ENCODE peak calls at places on chromosomes 13 and 19, in nine cellular contexts. T, M, Y, W, X, P, J, G and I are unnamed samples. For H3K27me3, the result is how much of the 10 kb centered on the place peaks cover.

GRCh38 chr13:41344358-41344757 is 33.3 kb downstream of the NAA16 start:
- DNase-seq in T (no peak), M (no peak), Y (no peak), W (no peak), X (no peak), P (no peak), J (no peak), G (no peak), I (no peak)

GRCh38 chr19:49933643-49934042 is 4.3 kb upstream of the NUP62 start:
- DNase-seq in T (no peak), M (no peak), Y (no peak), W (no peak), X (no peak), P (no peak), J (no peak), G (no peak), I (no peak)

GRCh38 chr19:29620931-29621351 is 14.9 kb downstream of the POP4 start:
- DNase-seq in T (no peak), M (no peak), Y (peak), W (no peak), X (no peak), P (no peak), J (no peak), G (peak), I (no peak)

GRCh38 chr13:26508885-26509284 is 48.6 kb upstream of the WASF3 start:
- DNase-seq in T (peak), M (no peak), Y (peak), W (peak), X (peak), P (peak), J (no peak), G (no peak), I (peak)

GRCh38 chr13:42119091-42119490 is 70.6 kb downstream of the DGKH start:
- DNase-seq in T (no peak), M (no peak), Y (no peak), W (no peak), X (no peak), P (no peak), J (no peak), G (no peak), I (no peak)

GRCh38 chr13:26867451-26868067 is 107.0 kb upstream of the GPR12 start:
- DNase-seq in T (peak), M (no peak), Y (no peak), W (no peak), X (peak), P (no peak), J (peak), G (no peak), I (no peak)

GRCh38 chr13:112435973-112436372 is 59.8 kb downstream of the SPACA7 start:
- DNase-seq in T (no peak), M (no peak), Y (no peak), W (no peak), X (no peak), P (no peak), J (no peak), G (no peak), I (no peak)

GRCh38 chr19:47006496-47006895 is 13.1 kb upstream of the NPAS1 start:
- DNase-seq in T (no peak), M (no peak), Y (no peak), W (no peak), X (no peak), P (no peak), J (no peak), G (no peak), I (no peak)

GRCh38 chr19:23283925-23284324 is 33.7 kb upstream of the ZNF724 start:
- DNase-seq in T (peak), M (no peak), Y (peak), W (peak), X (peak), P (no peak), J (peak), G (peak), I (peak)

GRCh38 chr13:33494596-33495214 is 209.2 kb upstream of the STARD13 start:
- DNase-seq in T (peak), M (no peak), Y (no peak), W (no peak), X (peak), P (peak), J (no peak), G (no peak), I (peak)

DNA sequence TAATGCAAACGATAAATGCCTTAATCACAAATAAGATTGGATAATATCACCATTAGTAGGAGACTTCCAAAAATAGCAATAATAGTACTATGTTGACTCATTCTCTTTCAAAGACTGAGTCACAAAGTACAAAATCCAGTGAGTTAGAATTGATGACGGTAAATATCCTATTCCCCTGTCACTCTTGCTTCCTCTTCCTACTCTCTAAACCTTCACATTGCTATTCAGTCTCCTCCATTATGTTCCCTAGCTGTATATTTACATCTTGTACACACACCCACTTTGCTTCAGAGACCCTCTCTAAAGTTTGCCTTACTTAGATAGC is 26.3 kb upstream of the INTS6 start:
- DNase-seq in T (peak), M (no peak), Y (no peak), W (no peak), X (peak), P (no peak), J (no peak), G (no peak), I (no peak)
- H3K27ac ChIP-seq in T (no peak), M (no peak), Y (no peak), W (no peak), X (peak), P (no peak), J (no peak), G (no peak), I (no peak)

DNA sequence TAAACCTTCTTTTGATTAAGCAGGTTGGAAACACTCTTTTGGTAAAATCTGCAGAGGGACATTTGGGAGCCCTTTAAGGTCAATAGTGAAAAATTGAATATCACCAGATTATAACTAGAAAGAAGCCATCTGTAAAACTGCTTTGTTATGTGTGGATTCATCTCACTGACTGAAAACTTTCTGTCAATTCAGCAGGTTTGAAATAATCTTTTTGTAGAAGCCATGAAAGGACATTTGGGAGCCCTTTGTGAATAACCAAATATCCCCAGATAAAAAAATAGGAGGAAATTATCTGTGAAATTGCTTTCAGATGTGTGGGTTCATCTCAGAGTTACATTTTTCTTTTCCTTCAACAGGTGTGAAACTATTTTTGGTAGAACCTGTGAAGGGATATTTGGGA is 1690.7 kb downstream of the UQCRFS1 start:
- DNase-seq in T (no peak), M (no peak), Y (no peak), W (no peak), X (no peak), P (no peak), J (no peak), G (no peak), I (no peak)
- H3K27me3 ChIP-seq in T (under half), M (under half), Y (under half), W (under half), X (under half), P (under half), J (under half), G (under half), I (under half)

GRCh38 chr19:15862444-15862843 is 35.4 kb downstream of the CYP4F2 start:
- DNase-seq in T (no peak), M (no peak), Y (no peak), W (no peak), X (no peak), P (no peak), J (no peak), G (no peak), I (no peak)

GRCh38 chr19:15860522-15860921 is 37.4 kb downstream of the CYP4F2 start:
- DNase-seq in T (no peak), M (no peak), Y (no peak), W (no peak), X (no peak), P (no peak), J (no peak), G (no peak), I (no peak)

GRCh38 chr19:15864824-15865223 is 33.0 kb downstream of the CYP4F2 start:
- DNase-seq in T (no peak), M (no peak), Y (no peak), W (no peak), X (no peak), P (no peak), J (no peak), G (no peak), I (no peak)

GRCh38 chr19:15863272-15863671 is 34.6 kb downstream of the CYP4F2 start:
- DNase-seq in T (no peak), M (no peak), Y (no peak), W (no peak), X (no peak), P (no peak), J (no peak), G (no peak), I (no peak)

DNA sequence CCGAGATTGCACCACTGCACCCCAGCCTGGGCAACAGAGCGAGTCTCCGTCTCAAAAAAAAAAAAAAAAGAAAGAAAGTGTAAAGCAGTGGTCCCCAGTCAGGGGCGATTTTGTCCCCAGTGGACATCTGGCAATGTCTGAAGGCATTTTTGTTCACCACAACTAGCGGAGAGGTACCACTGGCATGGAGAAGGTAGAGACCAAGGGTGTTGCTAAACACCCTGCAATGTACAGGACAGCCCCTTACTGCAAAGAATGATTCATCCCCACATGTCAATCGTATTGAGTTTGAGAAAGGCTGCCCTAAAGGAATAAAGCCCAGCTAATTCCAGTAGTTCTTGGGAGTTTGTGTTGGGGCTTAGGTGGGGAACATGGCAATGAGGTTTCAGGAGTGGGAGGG is 38.7 kb downstream of the CYP4F2 start:
- DNase-seq in T (no peak), M (no peak), Y (no peak), W (no peak), X (no peak), P (no peak), J (no peak), G (no peak), I (no peak)
- H3K4me3 ChIP-seq in T (no peak), M (no peak), Y (no peak), W (no peak), X (no peak), P (no peak), J (no peak), G (no peak), I (no peak)

GRCh38 chr19:42121036-42121621 is 11.1 kb downstream of the POU2F2 start:
- DNase-seq in T (no peak), M (no peak), Y (no peak), W (no peak), X (no peak), P (no peak), J (no peak), G (no peak), I (no peak)
- H3K27ac ChIP-seq in T (no peak), M (no peak), Y (peak), W (no peak), X (peak), P (peak), J (no peak), G (no peak), I (no peak)

GRCh38 chr13:28498481-28499115 is 3.7 kb upstream of the FLT1 start:
- DNase-seq in T (no peak), M (no peak), Y (no peak), W (no peak), X (no peak), P (no peak), J (no peak), G (no peak), I (no peak)

GRCh38 chr13:28494861-28495585 is at the start of gene FLT1:
- DNase-seq in T (peak), M (peak), Y (no peak), W (peak), X (peak), P (no peak), J (peak), G (peak), I (peak)

GRCh38 chr13:28499579-28499978 is 4.7 kb upstream of the FLT1 start:
- DNase-seq in T (no peak), M (no peak), Y (no peak), W (no peak), X (no peak), P (no peak), J (no peak), G (no peak), I (no peak)

GRCh38 chr13:28495586-28496564 is 947 bp upstream of the FLT1 start:
- DNase-seq in T (no peak), M (peak), Y (no peak), W (no peak), X (no peak), P (no peak), J (no peak), G (no peak), I (no peak)

GRCh38 chr13:28497143-28497876 is 2.4 kb upstream of the FLT1 start:
- DNase-seq in T (peak), M (no peak), Y (no peak), W (no peak), X (no peak), P (no peak), J (no peak), G (no peak), I (no peak)
- H3K27me3 ChIP-seq in T (under half), M (under half), Y (half or more), W (under half), X (half or more), P (under half), J (under half), G (under half), I (under half)

GRCh38 chr19:57907394-57907793 is 9.0 kb downstream of the ZNF417 start:
- DNase-seq in T (no peak), M (no peak), Y (no peak), W (no peak), X (no peak), P (no peak), J (no peak), G (no peak), I (no peak)
- H3K4me3 ChIP-seq in T (no peak), M (no peak), Y (no peak), W (no peak), X (no peak), P (no peak), J (no peak), G (no peak), I (no peak)

GRCh38 chr13:75485286-75486062 is 3.5 kb upstream of the TBC1D4 start:
- DNase-seq in T (peak), M (no peak), Y (no peak), W (no peak), X (peak), P (no peak), J (no peak), G (no peak), I (no peak)

GRCh38 chr13:75480691-75481175 is 1.2 kb downstream of the TBC1D4 start:
- DNase-seq in T (peak), M (peak), Y (peak), W (peak), X (peak), P (no peak), J (peak), G (peak), I (peak)

GRCh38 chr13:75482070-75482819 is at the start of gene TBC1D4:
- DNase-seq in T (peak), M (peak), Y (peak), W (peak), X (peak), P (peak), J (peak), G (peak), I (peak)

GRCh38 chr13:75481176-75482069 is 546 bp downstream of the TBC1D4 start:
- DNase-seq in T (peak), M (peak), Y (peak), W (peak), X (peak), P (no peak), J (peak), G (peak), I (peak)

DNA sequence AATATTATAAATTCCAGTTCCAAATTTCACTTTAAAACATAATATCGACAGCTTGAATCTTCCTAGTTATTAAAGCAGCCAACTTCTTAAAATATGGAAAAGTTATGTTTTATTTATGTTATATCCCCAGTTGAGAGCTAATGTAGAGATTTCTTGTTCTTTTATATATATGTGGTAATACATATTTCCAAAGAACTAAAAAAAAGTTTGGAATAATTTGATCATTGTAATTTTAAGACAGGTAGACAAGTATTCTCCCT is 781 bp upstream of the TBC1D4 start:
- DNase-seq in T (no peak), M (no peak), Y (no peak), W (no peak), X (no peak), P (no peak), J (no peak), G (no peak), I (no peak)
- H3K27ac ChIP-seq in T (peak), M (peak), Y (peak), W (peak), X (no peak), P (no peak), J (peak), G (peak), I (no peak)

GRCh38 chr19:38329651-38330050 is 6.0 kb upstream of the CATSPERG start:
- DNase-seq in T (no peak), M (no peak), Y (no peak), W (no peak), X (no peak), P (no peak), J (no peak), G (no peak), I (no peak)

GRCh38 chr19:38335949-38336637 is 463 bp downstream of the CATSPERG start:
- DNase-seq in T (peak), M (peak), Y (peak), W (peak), X (peak), P (peak), J (peak), G (peak), I (peak)

GRCh38 chr19:38326591-38326990 is 6.9 kb downstream of the KCNK6 start:
- DNase-seq in T (no peak), M (no peak), Y (no peak), W (no peak), X (no peak), P (no peak), J (no peak), G (no peak), I (no peak)

GRCh38 chr19:38336638-38337359 is 1.2 kb downstream of the CATSPERG start:
- DNase-seq in T (peak), M (peak), Y (peak), W (peak), X (peak), P (peak), J (peak), G (peak), I (peak)

DNA sequence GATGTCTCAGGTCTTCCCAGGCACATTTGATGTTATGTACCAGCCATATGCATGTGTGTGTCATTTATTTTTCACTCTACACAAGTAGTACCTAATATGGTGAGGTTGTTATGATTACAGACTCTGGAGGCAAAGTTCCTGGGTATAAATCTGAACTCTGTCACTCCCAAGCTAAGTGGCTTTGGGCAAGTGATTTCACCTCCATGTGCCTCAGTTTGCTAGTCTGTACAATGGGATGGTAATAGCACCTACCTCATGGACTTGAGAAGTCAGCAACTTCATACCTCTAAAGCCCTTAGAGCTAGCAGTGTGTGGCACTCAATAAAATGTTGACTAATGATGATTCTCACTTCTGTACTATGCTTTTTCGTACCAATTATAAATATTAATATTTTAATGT is 3.9 kb upstream of the CATSPERG start:
- DNase-seq in T (no peak), M (no peak), Y (no peak), W (no peak), X (no peak), P (no peak), J (no peak), G (no peak), I (no peak)
- H3K27me3 ChIP-seq in T (under half), M (under half), Y (under half), W (under half), X (under half), P (under half), J (under half), G (under half), I (under half)

GRCh38 chr13:110548891-110549794 is 12.4 kb downstream of the RAB20 start:
- DNase-seq in T (no peak), M (no peak), Y (no peak), W (no peak), X (no peak), P (no peak), J (no peak), G (no peak), I (no peak)

GRCh38 chr13:110553417-110553816 is 8.1 kb downstream of the RAB20 start:
- DNase-seq in T (no peak), M (no peak), Y (no peak), W (no peak), X (no peak), P (no peak), J (no peak), G (no peak), I (no peak)

GRCh38 chr13:110552767-110553166 is 8.8 kb downstream of the RAB20 start:
- DNase-seq in T (no peak), M (no peak), Y (no peak), W (no peak), X (no peak), P (no peak), J (no peak), G (no peak), I (no peak)

GRCh38 chr13:110549795-110550160 is 11.7 kb downstream of the RAB20 start:
- DNase-seq in T (no peak), M (no peak), Y (no peak), W (no peak), X (no peak), P (no peak), J (no peak), G (no peak), I (no peak)

DNA sequence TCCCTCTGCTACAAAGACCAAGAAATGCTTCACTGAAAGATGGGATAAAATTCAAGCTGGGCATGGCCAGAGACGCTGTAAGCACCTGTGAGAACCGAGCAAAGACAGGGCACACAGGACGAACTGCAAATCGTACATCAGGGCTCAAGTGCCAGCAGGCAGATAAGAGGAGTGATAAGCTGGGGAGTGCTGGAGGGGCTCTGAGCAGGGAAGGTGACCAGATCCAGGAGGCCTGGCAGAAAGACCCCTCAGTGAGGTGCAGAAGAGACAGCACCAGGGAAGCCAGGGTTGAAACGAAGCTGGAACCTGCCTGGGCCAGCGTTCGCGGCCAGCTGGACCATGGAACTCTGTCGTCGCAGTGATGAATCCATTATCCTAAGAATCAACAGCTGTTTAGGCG is 10.2 kb downstream of the RAB20 start:
- DNase-seq in T (no peak), M (no peak), Y (no peak), W (no peak), X (no peak), P (no peak), J (no peak), G (no peak), I (no peak)
- H3K4me3 ChIP-seq in T (no peak), M (no peak), Y (no peak), W (no peak), X (no peak), P (no peak), J (no peak), G (no peak), I (no peak)